ENCODE peak calls at places on chromosomes 2 and 18, in ten cellular contexts. W is cardiac muscle cell; M is GM18507; F is fibroblast of gingiva; V is fibroblast of lung; P is mucosa of descending colon; Z is right lobe of liver; I is NCI-H1930; Q is cerebellum; D is stimulated activated naive CD8-positive, alpha-beta T cell treated with anti-CD3 and anti-CD28 coated beads, Interleukin-15, Interleukin-2, amounts not matched to agents 100 U/mL and 50 U/mL, for 24 hours. B is an unnamed sample.

GRCh38 chr2:56714400-56714799 is 530.6 kb downstream of the CCDC85A start:
- DNase-seq in W (no peak), Z (no peak), I (no peak), Q (no peak), V (peak; percentile 7), P (no peak), M (no peak), D (no peak), F (no peak), B (no peak)

GRCh38 chr18:78777992-78778391 is 201.6 kb upstream of the SALL3 start:
- DNase-seq in Q (no peak), Z (peak; percentile 22), D (no peak), P (no peak), I (no peak), V (no peak), M (no peak), W (no peak), F (no peak), B (peak; percentile 46)

GRCh38 chr2:3633982-3634630 is 23.9 kb upstream of the ALLC start:
- DNase-seq in D (no peak), M (no peak), Q (no peak), P (no peak), Z (no peak), V (no peak), W (no peak), I (no peak), F (no peak), B (no peak)

GRCh38 chr18:50647237-50647636 is 87.3 kb downstream of the MAPK4 start:
- DNase-seq in F (no peak), I (no peak), M (no peak), Z (no peak), W (no peak), Q (no peak), D (no peak), V (no peak), P (no peak), B (no peak)

GRCh38 chr2:163681765-163682164 is 54.0 kb downstream of the FIGN start:
- DNase-seq in M (no peak), W (peak; percentile 83), D (no peak), Q (no peak), P (peak; percentile 3), Z (no peak), I (no peak), V (peak; percentile 74), F (peak; percentile 66), B (peak; percentile 49)

GRCh38 chr2:64092502-64092901 is 51.7 kb downstream of the PELI1 start:
- DNase-seq in W (no peak), M (no peak), I (no peak), Z (no peak), Q (no peak), P (no peak), V (no peak), D (no peak), F (no peak), B (no peak)

GRCh38 chr18:22324191-22325131 is 93.3 kb downstream of the CTAGE1 start:
- DNase-seq in Z (no peak), P (peak; percentile 57), W (peak; percentile 81), F (peak; percentile 27), I (no peak), D (peak; percentile 23), V (peak; percentile 56), Q (no peak), M (no peak), B (peak; percentile 80)

GRCh38 chr2:105865222-105865913 is 120.7 kb downstream of the NCK2 start:
- DNase-seq in Q (no peak), Z (no peak), D (no peak), F (no peak), W (peak; percentile 20), V (peak; percentile 65), M (no peak), I (no peak), P (no peak), B (no peak)

GRCh38 chr2:68594674-68595492 is 48.5 kb upstream of the PROKR1 start:
- DNase-seq in F (peak; percentile 41), V (peak; percentile 16), Z (peak; percentile 68), I (no peak), W (peak; percentile 57), D (peak; percentile 51), Q (no peak), M (peak; percentile 8), P (peak; percentile 69), B (no peak)

GRCh38 chr18:31795747-31796146 is 35.1 kb upstream of the SLC25A52 start:
- DNase-seq in W (no peak), D (no peak), F (no peak), P (no peak), Z (no peak), V (no peak), I (no peak), Q (no peak), M (no peak), B (no peak)

GRCh38 chr2:84643991-84644390 is 127.7 kb downstream of the DNAH6 start:
- DNase-seq in P (no peak), W (no peak), V (peak; percentile 6), Z (no peak), M (no peak), Q (no peak), D (no peak), F (no peak), I (no peak), B (no peak)

GRCh38 chr2:118643286-118643685 is 204.2 kb downstream of the EN1 start:
- DNase-seq in P (no peak), Z (no peak), Q (no peak), F (no peak), D (no peak), W (no peak), M (no peak), I (no peak), V (peak; percentile 60), B (no peak)